ENCODE peak calls at places on chromosome 17, in four cellular contexts. N, D, P and K are unnamed samples.

GRCh38 chr17:38613525-38613980 is 7.8 kb upstream of the SRCIN1 start:
- DNase-seq in N (no peak), D (no peak), P (no peak), K (no peak)

GRCh38 chr17:76014925-76015261 is 12.2 kb downstream of the EVPL start:
- DNase-seq in D (no peak), N (no peak), P (no peak), K (no peak)

GRCh38 chr17:8557176-8557806 is 73.2 kb downstream of the MYH10 start:
- DNase-seq in D (peak), N (peak), P (peak), K (no peak)

GRCh38 chr17:17780941-17781590 is 55.7 kb downstream of the SREBF1 start:
- DNase-seq in D (peak), P (peak), N (peak), K (no peak)

GRCh38 chr17:43983196-43983514 is 21.3 kb upstream of the NAGS start:
- DNase-seq in N (no peak), D (no peak), P (no peak), K (no peak)

GRCh38 chr17:61002316-61002736 is 324.7 kb downstream of the BCAS3 start:
- DNase-seq in P (peak), D (peak), N (peak), K (no peak)

GRCh38 chr17:65191805-65192740 is 54.9 kb downstream of the RGS9 start:
- DNase-seq in N (peak), P (peak), D (peak), K (no peak)

GRCh38 chr17:81285179-81285878 is 9.8 kb downstream of the SLC38A10 start:
- DNase-seq in D (peak), P (peak), N (peak), K (peak)

GRCh38 chr17:50863221-50863843 is 2.8 kb downstream of the TOB1 start:
- DNase-seq in N (peak), D (peak), P (peak), K (peak)

GRCh38 chr17:82978765-82979349 is 100.6 kb upstream of the METRNL start:
- DNase-seq in P (no peak), D (no peak), N (no peak), K (no peak)

GRCh38 chr17:6577686-6578263 is 21.4 kb upstream of the PITPNM3 start:
- DNase-seq in N (no peak), P (no peak), D (no peak), K (no peak)

GRCh38 chr17:36602030-36602737 is 801 bp downstream of the MRM1 start:
- DNase-seq in N (no peak), D (no peak), P (peak), K (no peak)

GRCh38 chr17:8151120-8151640 is 1.0 kb downstream of the PER1 start:
- DNase-seq in P (peak), N (peak), D (peak), K (peak)

GRCh38 chr17:35846055-35846809 is 22.5 kb downstream of the HEATR9 start:
- DNase-seq in P (peak), N (no peak), D (no peak), K (no peak)

GRCh38 chr17:14701901-14702300 is 401.0 kb downstream of the HS3ST3B1 start:
- DNase-seq in N (no peak), P (no peak), D (no peak), K (no peak)

GRCh38 chr17:63542942-63543821 is 7.1 kb upstream of the DCAF7 start:
- DNase-seq in P (no peak), D (no peak), N (no peak), K (no peak)

GRCh38 chr17:81396722-81397313 is 1.6 kb downstream of the BAHCC1 start:
- DNase-seq in P (peak), N (peak), D (no peak), K (no peak)

GRCh38 chr17:57487552-57487951 is 231.2 kb downstream of the MSI2 start:
- DNase-seq in N (no peak), P (no peak), D (no peak), K (no peak)

GRCh38 chr17:67133161-67133560 is 88.8 kb downstream of the CACNG1 start:
- DNase-seq in P (no peak), N (no peak), D (no peak), K (no peak)

GRCh38 chr17:61863801-61864126 is 436 bp upstream of the BRIP1 start:
- DNase-seq in D (no peak), N (no peak), P (no peak), K (no peak)

GRCh38 chr17:4766199-4766598 is 5.5 kb upstream of the TM4SF5 start:
- DNase-seq in D (no peak), N (no peak), P (no peak), K (no peak)

GRCh38 chr17:82007495-82008257 is 15.0 kb downstream of the CENPX start:
- DNase-seq in D (no peak), P (no peak), N (no peak), K (no peak)

GRCh38 chr17:73560661-73561060 is 83.6 kb downstream of the SDK2 start:
- DNase-seq in D (no peak), N (no peak), P (no peak), K (no peak)

GRCh38 chr17:60864674-60865080 is 187.0 kb downstream of the BCAS3 start:
- DNase-seq in D (no peak), P (peak), N (no peak), K (no peak)

GRCh38 chr17:8867361-8867981 is at the start of gene PIK3R6:
- DNase-seq in P (no peak), D (no peak), N (no peak), K (no peak)

GRCh38 chr17:70239391-70239826 is 70.1 kb downstream of the KCNJ2 start:
- DNase-seq in P (no peak), N (no peak), D (no peak), K (no peak)

GRCh38 chr17:14428640-14429029 is 127.8 kb downstream of the HS3ST3B1 start:
- DNase-seq in P (no peak), D (no peak), N (no peak), K (no peak)

GRCh38 chr17:4186244-4186920 is 43.4 kb downstream of the CYB5D2 start:
- DNase-seq in P (peak), D (peak), N (peak), K (no peak)

GRCh38 chr17:60297729-60298293 is 94.1 kb downstream of the USP32 start:
- DNase-seq in N (no peak), P (no peak), D (no peak), K (no peak)

DNA sequence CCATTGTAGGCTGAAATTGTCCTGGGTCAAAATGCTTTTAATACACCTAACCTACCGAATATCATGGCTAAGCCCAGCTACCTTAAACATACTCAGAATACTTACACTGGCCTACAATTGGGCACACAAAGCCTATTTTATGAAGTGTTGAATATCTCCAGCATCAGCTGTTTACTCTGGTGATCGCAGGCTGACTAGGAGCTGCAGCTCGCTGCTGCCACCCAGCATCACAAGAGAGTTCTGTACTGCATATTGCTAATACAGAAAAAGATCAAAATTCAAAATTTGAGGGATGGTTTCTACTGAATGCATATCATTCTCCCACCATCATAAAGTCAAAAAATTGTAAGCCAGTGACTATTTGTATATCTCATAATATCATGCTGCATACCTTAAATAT is 55.3 kb downstream of the ULK2 start:
- DNase-seq in P (peak), D (peak), N (peak), K (no peak)
- TF ChIP-seq CTCF in P (peak), D (peak), N (peak), K (no peak)

GRCh38 chr17:32588982-32589381 is 102.2 kb downstream of the CDK5R1 start:
- DNase-seq in N (no peak), P (no peak), D (no peak), K (no peak)
- TF ChIP-seq CTCF in N (peak), P (peak), D (no peak), K (peak)

DNA sequence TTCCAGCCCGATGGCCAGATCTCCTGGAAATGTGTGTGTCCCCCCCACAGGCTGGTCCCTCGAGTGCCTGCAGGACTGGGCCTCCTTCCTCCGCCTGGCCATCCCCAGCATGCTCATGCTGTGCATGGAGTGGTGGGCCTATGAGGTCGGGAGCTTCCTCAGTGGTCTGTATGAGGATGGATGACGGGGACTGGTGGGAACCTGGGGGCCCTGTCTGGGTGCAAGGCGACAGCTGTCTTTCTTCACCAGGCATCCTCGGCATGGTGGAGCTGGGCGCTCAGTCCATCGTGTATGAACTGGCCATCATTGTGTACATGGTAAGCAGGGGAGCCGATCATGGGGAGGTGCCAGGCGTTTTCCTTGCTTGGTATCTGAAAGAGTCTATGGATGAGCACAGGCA is 22.1 kb downstream of the SLC47A1 start:
- DNase-seq in P (no peak), N (no peak), D (no peak), K (no peak)
- TF ChIP-seq CTCF in P (no peak), N (no peak), D (no peak), K (no peak)

DNA sequence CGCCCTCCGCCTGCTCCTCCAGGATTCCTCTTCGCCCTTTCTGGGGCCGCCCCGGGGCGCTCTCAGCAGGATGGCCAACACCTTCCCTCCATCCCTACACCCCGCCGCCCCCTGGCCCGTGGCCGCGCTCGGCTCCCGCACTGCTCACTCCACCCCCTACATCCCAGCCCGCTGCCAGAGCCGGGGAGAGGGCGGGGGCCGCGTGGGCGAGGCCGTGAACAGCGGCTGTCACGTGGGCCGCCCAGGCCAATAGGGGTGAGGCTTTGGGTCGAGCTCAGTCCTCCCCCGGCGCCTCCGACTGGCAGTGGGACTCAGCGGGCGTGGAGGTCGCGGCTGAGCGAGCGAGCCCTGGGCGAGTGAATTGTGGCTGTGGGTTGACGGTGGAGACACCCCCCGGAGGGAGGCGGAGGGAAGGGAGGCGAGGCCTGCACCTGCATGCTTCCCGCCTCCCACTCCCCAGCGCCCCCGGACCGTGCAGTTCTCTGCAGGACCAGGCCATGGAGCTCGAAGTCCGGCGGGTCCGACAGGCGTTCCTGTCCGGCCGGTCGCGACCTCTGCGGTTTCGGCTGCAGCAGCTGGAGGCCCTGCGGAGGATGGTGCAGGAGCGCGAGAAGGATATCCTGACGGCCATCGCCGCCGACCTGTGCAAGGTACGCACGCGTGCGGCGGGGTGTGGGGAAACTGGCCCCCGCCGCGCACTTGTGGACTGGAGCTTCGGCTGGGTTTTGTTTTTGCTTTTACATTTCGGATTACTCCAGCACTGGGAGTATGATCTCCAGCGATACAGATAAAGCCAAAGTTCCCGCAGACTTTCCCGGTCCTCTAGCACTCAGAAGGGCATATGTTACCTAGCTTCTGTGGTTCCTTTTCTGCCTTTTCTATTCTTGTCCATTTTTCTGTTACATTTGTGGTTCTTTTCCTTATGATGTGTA is at the start of gene ALDH3A2:
- DNase-seq in P (peak), D (peak), N (peak), K (peak)
- TF ChIP-seq CTCF in P (peak), D (peak), N (no peak), K (no peak)

GRCh38 chr17:10875984-10876555 is 38.2 kb upstream of the PIRT start:
- DNase-seq in D (peak), P (peak), N (peak), K (peak)
- TF ChIP-seq CTCF in D (peak), P (peak), N (peak), K (peak)

GRCh38 chr17:1201132-1201702 is 21.4 kb upstream of the ABR start:
- DNase-seq in P (no peak), D (no peak), N (no peak), K (no peak)

GRCh38 chr17:1206016-1206787 is 26.4 kb upstream of the ABR start:
- DNase-seq in N (no peak), P (no peak), D (no peak), K (no peak)

GRCh38 chr17:1203111-1203966 is 23.6 kb upstream of the ABR start:
- DNase-seq in P (peak), D (peak), N (peak), K (peak)

GRCh38 chr17:1200440-1200839 is 20.7 kb upstream of the ABR start:
- DNase-seq in D (no peak), N (no peak), P (no peak), K (no peak)

GRCh38 chr17:1203967-1204291 is 24.1 kb upstream of the ABR start:
- DNase-seq in P (no peak), N (no peak), D (no peak), K (no peak)
- TF ChIP-seq CTCF in P (no peak), N (no peak), D (no peak), K (no peak)

DNA sequence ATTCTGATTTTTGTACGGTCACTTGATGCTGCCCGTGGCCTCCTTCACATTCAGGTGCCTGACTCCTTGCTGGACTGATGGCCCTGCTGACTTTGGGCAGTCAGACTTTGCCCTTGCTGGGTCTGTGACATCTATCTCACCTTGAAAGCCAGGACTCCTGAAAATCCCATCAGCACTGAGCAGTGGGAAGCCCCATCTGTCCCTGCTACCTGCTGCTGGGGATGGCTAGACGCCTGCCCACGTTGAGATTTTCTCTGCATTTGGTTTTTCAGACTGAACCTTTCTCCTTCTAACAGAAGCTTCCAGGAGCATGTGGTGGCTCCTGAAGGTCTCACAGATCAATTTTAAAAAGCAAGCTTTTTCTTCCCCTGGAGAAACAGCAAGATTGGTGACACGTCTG is 10.2 kb upstream of the ZNF18 start:
- DNase-seq in D (no peak), P (no peak), N (no peak), K (peak)
- TF ChIP-seq CTCF in D (no peak), P (no peak), N (no peak), K (no peak)

GRCh38 chr17:48322060-48322459 is 108.0 kb downstream of the SKAP1 start:
- DNase-seq in N (peak), D (peak), P (peak), K (no peak)
- TF ChIP-seq CTCF in N (peak), D (peak), P (peak), K (no peak)

DNA sequence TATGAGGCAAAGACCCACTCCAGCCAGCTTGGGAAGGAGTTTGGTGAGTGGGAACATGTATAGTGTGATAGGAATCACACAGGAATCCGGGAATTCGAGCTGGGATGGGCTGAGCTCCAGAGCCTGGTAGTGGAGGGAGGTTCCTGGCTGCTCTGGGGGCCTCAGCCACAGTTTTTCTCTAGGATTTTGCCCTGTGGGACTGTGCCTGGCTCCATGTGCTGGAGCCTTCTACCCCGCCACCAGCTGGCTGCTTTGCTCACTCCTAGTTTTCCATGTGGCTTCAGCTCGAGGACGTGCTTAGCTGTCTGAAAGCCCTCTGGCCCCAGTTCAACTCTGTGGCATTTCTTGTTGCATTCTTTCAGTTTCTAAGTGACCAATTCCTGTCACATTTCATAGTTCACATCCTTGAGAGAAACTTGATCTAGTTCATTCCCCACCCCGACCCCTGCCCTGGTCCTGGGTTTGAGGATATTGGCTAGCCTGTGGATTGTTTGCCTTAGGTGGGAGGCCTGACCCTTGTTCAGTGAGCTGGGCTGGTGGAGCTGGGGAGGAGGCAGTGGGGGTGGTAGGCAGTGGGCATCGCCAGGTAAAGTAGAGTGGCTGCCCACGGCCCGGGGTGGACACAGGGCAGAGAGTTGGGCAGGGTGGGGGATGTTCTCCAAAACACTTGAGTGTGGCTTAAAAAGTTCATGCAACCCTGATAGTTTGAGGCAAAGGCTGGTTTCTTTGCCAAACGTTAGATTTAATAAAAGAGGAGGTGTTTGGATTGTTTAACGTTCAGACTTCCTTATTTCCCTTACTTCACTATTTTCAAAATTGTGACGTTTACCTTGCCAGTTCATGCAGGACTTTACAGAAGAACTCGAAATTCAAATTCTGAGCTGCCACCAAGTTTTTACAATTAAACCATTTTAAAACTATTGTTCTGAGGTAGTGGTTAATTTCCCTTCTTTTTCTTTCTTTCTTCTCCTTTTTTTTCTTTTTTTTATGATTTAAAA is 5.2 kb downstream of the SEC14L1 start:
- DNase-seq in N (peak), D (peak), P (peak), K (no peak)
- TF ChIP-seq CTCF in N (peak), D (peak), P (peak), K (no peak)

DNA sequence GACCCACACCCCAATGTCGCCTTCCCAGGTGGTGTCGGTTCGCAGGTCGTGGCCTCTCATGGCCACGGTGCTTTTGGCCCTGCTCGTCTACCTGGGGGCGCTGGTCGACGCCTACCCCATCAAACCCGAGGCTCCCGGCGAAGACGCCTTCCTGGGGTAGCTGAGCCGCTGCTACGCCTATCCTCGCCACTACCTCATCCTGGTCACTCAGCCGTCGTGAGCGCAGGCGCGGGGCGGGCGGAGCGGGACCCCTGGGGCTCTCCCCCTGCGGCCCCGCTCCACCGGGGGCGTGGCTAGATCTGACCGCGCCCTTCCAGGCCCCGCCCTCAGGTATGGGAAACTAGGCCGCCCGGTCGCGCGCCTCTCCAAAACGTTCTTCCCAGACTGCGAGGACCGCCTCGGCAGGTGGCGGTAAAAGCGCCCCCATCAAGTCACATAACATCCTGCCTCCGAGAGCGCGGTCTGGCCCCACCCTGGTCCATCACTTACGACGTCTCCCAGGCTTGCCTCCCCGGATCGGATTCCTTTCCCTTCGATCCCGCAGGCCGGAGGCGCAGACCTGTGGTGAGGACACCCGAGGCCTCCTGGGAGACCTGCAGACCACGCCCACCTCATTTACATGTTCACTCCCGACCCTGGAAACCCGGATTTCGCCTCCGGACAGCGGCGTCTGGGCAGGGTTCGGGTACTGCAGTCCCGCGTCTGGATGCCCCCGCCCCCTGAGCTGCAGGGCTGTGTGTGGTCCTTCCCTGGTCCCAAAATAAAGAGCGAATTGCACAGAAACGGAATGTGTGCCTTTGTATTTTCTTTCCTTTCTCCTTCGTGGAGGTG is 91.5 kb upstream of the TMEM97 start:
- DNase-seq in P (peak), D (peak), N (peak), K (peak)
- TF ChIP-seq CTCF in P (no peak), D (no peak), N (no peak), K (no peak)